ENCODE peak calls at places on chromosomes 4 and X, in four cellular contexts. Y, O, K and I are unnamed samples.
A peak's percentile ranks its signal among the peaks of the same experiment; 100 is the strongest.

GRCh38 chr4:182648766-182649165 is 268.4 kb downstream of the DCTD start:
- DNase-seq in Y (no peak), O (no peak), K (no peak), I (no peak)

GRCh38 chr4:180923476-180923875 is 1319.7 kb upstream of the TENM3 start:
- DNase-seq in Y (no peak), O (no peak), K (no peak), I (no peak)

GRCh38 chr4:67940505-67940904 is 22.8 kb downstream of the TMPRSS11A start:
- DNase-seq in Y (no peak), O (no peak), K (no peak), I (no peak)

GRCh38 chr4:101229116-101229515 is 118.2 kb downstream of the PPP3CA start:
- DNase-seq in Y (no peak), O (no peak), K (no peak), I (no peak)

GRCh38 chrX:103330601-103331397 is 760 bp downstream of the TCEAL7 start:
- DNase-seq in Y (peak; percentile 83), O (no peak), K (no peak), I (no peak)

GRCh38 chrX:15143050-15143824 is 126.6 kb downstream of the ASB9 start:
- DNase-seq in Y (peak; percentile 81), O (peak; percentile 71), K (peak; percentile 40), I (peak; percentile 61)

GRCh38 chr4:144819591-144819990 is 173.6 kb downstream of the HHIP start:
- DNase-seq in Y (no peak), O (no peak), K (no peak), I (no peak)

GRCh38 chrX:40908857-40909475 is 173.6 kb upstream of the MED14 start:
- DNase-seq in Y (no peak), O (no peak), K (no peak), I (no peak)

GRCh38 chr4:7238300-7238960 is 46.1 kb downstream of the SORCS2 start:
- DNase-seq in Y (peak; percentile 78), O (no peak), K (no peak), I (no peak)

GRCh38 chrX:24241822-24242648 is 71.8 kb downstream of the SUPT20HL2 start:
- DNase-seq in Y (peak; percentile 52), O (no peak), K (peak; percentile 13), I (no peak)

GRCh38 chr4:159374749-159375535 is 272.1 kb downstream of the RAPGEF2 start:
- DNase-seq in Y (no peak), O (no peak), K (no peak), I (no peak)

GRCh38 chr4:168781341-168781740 is 228.7 kb downstream of the CBR4 start:
- DNase-seq in Y (no peak), O (no peak), K (no peak), I (no peak)

GRCh38 chrX:19799319-19800182 is 87.8 kb downstream of the SH3KBP1 start:
- DNase-seq in Y (no peak), O (no peak), K (no peak), I (peak; percentile 14)

GRCh38 chr4:80362578-80363181 is 27.1 kb downstream of the CFAP299 start:
- DNase-seq in Y (peak; percentile 89), O (peak; percentile 50), K (peak; percentile 23), I (peak; percentile 38)

GRCh38 chr4:10018818-10019438 is 2.4 kb downstream of the SLC2A9 start:
- DNase-seq in Y (peak; percentile 98), O (peak; percentile 96), K (peak; percentile 99), I (peak; percentile 98)

GRCh38 chr4:44629280-44629866 is 22.1 kb downstream of the YIPF7 start:
- DNase-seq in Y (peak; percentile 67), O (peak; percentile 22), K (peak; percentile 27), I (peak; percentile 54)

GRCh38 chr4:102506523-102506922 is 5.4 kb downstream of the NFKB1 start:
- DNase-seq in Y (no peak), O (no peak), K (no peak), I (no peak)

GRCh38 chr4:138305055-138305454 is 62.9 kb upstream of the SLC7A11 start:
- DNase-seq in Y (no peak), O (no peak), K (no peak), I (no peak)

GRCh38 chr4:128600996-128601857 is 208.3 kb upstream of the JADE1 start:
- DNase-seq in Y (peak; percentile 78), O (peak; percentile 58), K (peak; percentile 92), I (peak; percentile 48)

GRCh38 chr4:22434895-22435294 is 81.0 kb downstream of the ADGRA3 start:
- DNase-seq in Y (peak; percentile 83), O (peak; percentile 58), K (peak; percentile 65), I (peak; percentile 54)

GRCh38 chr4:102333792-102334191 is 11.5 kb downstream of the SLC39A8 start:
- DNase-seq in Y (no peak), O (no peak), K (no peak), I (no peak)

GRCh38 chrX:46587158-46587557 is 13.6 kb downstream of the CHST7 start:
- DNase-seq in Y (no peak), O (no peak), K (no peak), I (no peak)

GRCh38 chrX:47749185-47749967 is 87.3 kb upstream of the ZNF81 start:
- DNase-seq in Y (no peak), O (no peak), K (no peak), I (peak; percentile 19)

GRCh38 chr4:147984065-147984777 is 252.3 kb downstream of the ARHGAP10 start:
- DNase-seq in Y (peak; percentile 87), O (peak; percentile 39), K (peak; percentile 28), I (peak; percentile 28)

GRCh38 chr4:112277705-112278448 is 7.8 kb downstream of the TIFA start:
- DNase-seq in Y (no peak), O (no peak), K (no peak), I (no peak)

GRCh38 chr4:25817059-25817681 is 45.6 kb downstream of the SEL1L3 start:
- DNase-seq in Y (no peak), O (no peak), K (no peak), I (no peak)

GRCh38 chr4:10640535-10641159 is 43.9 kb downstream of the CLNK start:
- DNase-seq in Y (no peak), O (no peak), K (peak; percentile 15), I (no peak)

GRCh38 chr4:27048350-27049100 is 187.9 kb downstream of the STIM2 start:
- DNase-seq in Y (no peak), O (peak; percentile 6), K (no peak), I (no peak)

GRCh38 chr4:173990879-173991231 is 292.6 kb downstream of the FBXO8 start:
- DNase-seq in Y (peak; percentile 70), O (peak; percentile 34), K (peak; percentile 9), I (peak; percentile 71)

GRCh38 chr4:35689866-35690265 is 554.4 kb downstream of the ARAP2 start:
- DNase-seq in Y (no peak), O (no peak), K (no peak), I (no peak)

GRCh38 chr4:11720292-11720691 is 291.6 kb upstream of the HS3ST1 start:
- DNase-seq in Y (no peak), O (no peak), K (peak; percentile 33), I (peak; percentile 30)

GRCh38 chrX:33183366-33183765 is 28.0 kb downstream of the DMD start:
- DNase-seq in Y (peak; percentile 54), O (peak; percentile 16), K (peak; percentile 60), I (peak; percentile 50)

GRCh38 chr4:98341309-98341708 is 80.1 kb downstream of the RAP1GDS1 start:
- DNase-seq in Y (no peak), O (no peak), K (no peak), I (no peak)
- TF ChIP-seq CTCF in Y (no peak), O (no peak), K (no peak), I (no peak)

DNA sequence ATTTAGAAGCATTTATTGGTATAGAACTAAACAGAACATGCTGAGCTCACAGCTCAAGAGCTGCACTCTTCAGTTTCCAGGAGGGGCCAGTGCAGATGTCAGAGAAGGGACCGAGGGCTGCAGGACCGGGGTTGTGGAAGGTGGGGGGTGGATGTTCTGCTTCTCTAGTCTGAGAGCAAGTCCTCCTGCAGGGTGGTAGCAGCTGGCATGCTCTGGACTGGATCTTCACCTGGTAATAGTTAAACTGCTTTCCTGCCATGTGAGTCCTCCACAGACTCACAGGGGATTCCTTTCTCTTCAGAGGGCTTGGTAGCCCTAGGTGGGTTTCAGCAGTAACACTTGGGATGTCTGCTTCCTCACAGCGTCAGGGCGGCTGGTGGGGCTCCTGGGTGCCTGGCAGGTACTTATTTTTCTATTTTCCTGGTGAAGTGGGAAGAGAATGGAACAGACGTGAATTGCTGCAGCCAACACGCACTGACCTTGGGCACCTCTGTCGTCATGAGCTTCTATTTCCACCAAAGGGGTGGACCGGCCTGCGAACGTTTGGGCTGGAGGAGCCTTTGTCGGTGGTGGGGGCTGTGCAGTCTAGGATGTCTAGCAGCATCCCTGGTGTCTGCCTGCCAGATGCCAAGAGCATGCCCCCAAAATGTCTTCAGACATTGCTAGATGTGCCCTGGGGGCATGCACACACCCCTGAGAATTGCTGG is 2.5 kb downstream of the MAEA start:
- DNase-seq in Y (peak; percentile 32), O (peak; percentile 9), K (peak; percentile 49), I (no peak)
- H3K4me3 ChIP-seq in Y (peak overlapping the region; percentile 99), O (no peak overlapping the region), K (no peak overlapping the region), I (no peak overlapping the region)

DNA sequence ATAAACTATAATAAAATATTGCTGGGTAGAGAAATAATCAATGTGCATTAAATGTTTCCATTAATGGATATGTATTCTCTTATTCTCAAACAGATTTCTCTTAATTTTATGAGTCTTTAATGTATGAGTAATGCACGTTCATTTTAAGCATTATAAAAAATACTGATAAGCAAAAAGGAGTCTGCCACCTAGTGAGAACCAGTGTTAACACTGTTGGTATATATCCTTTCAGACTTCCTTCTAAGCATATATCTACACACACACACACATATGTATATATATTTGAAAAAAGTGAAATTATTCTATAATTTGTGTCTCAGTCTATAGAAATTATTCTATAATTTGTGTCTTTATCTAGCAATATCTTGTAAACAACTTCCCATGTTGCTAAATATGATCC is 49.9 kb upstream of the MTMR1 start:
- DNase-seq in Y (no peak), O (no peak), K (no peak), I (no peak)
- TF ChIP-seq CTCF in Y (no peak), O (no peak), K (no peak), I (no peak)

GRCh38 chr4:153511104-153511503 is 44.9 kb downstream of the TMEM131L start:
- DNase-seq in Y (no peak), O (no peak), K (no peak), I (no peak)

GRCh38 chr4:153512162-153512852 is 46.1 kb downstream of the TMEM131L start:
- DNase-seq in Y (no peak), O (peak; percentile 12), K (no peak), I (no peak)

GRCh38 chr4:153512952-153513500 is 46.9 kb downstream of the TMEM131L start:
- DNase-seq in Y (no peak), O (no peak), K (no peak), I (no peak)

GRCh38 chr4:153514001-153514526 is 47.9 kb downstream of the TMEM131L start:
- DNase-seq in Y (no peak), O (no peak), K (no peak), I (no peak)

GRCh38 chr4:153513596-153513995 is 47.4 kb downstream of the TMEM131L start:
- DNase-seq in Y (no peak), O (no peak), K (no peak), I (no peak)
- H3K4me3 ChIP-seq in Y (no peak overlapping the region), O (no peak overlapping the region), K (no peak overlapping the region), I (no peak overlapping the region)

GRCh38 chrX:149938427-149939270 is at the start of gene EOLA2:
- DNase-seq in Y (peak; percentile 96), O (peak; percentile 93), K (peak; percentile 96), I (peak; percentile 97)

GRCh38 chrX:149937881-149938426 is 337 bp downstream of the EOLA2 start:
- DNase-seq in Y (peak; percentile 45), O (peak; percentile 22), K (peak; percentile 51), I (no peak)

GRCh38 chrX:149939271-149940014 is 1.2 kb upstream of the EOLA2 start:
- DNase-seq in Y (peak; percentile 96), O (peak; percentile 94), K (peak; percentile 96), I (peak; percentile 95)

GRCh38 chrX:149940015-149940716 is 1.9 kb upstream of the EOLA2 start:
- DNase-seq in Y (peak; percentile 97), O (peak; percentile 92), K (peak; percentile 98), I (peak; percentile 97)
- TF ChIP-seq CTCF in Y (peak; percentile 60), O (peak; percentile 44), K (peak; percentile 69), I (peak; percentile 25)